ENCODE peak calls at places on chromosome 1, in ten cellular contexts. One of them, this sample, is unnamed.

GRCh38 chr1:2802421-2802961 is 998 bp upstream of the TTC34 start:
- DNase-seq in Jurkat, Clone E6-1: no peak
- DNase-seq in GM12865: no peak
- DNase-seq in esophagus squamous epithelium: no peak
- DNase-seq in effector memory CD4-positive, alpha-beta T cell: no peak
- DNase-seq in fibroblast of pulmonary artery: no peak
- DNase-seq in heart right ventricle: no peak
- DNase-seq in neural progenitor cell: no peak
- DNase-seq in hepatocyte: no peak
- DNase-seq in body of pancreas: no peak
- DNase-seq in this sample: no peak

GRCh38 chr1:15834406-15835204 is 12.9 kb upstream of the SPEN start:
- DNase-seq in fibroblast of pulmonary artery: peak
- DNase-seq in Jurkat, Clone E6-1: peak
- DNase-seq in GM12865: peak
- DNase-seq in heart right ventricle: peak
- DNase-seq in esophagus squamous epithelium: peak
- DNase-seq in hepatocyte: peak
- DNase-seq in effector memory CD4-positive, alpha-beta T cell: peak
- DNase-seq in neural progenitor cell: peak
- DNase-seq in body of pancreas: peak
- DNase-seq in this sample: peak

GRCh38 chr1:156504062-156504813 is 3.7 kb upstream of the MEF2D start:
- DNase-seq in heart right ventricle: no peak
- DNase-seq in effector memory CD4-positive, alpha-beta T cell: no peak
- DNase-seq in hepatocyte: no peak
- DNase-seq in esophagus squamous epithelium: no peak
- DNase-seq in GM12865: peak
- DNase-seq in body of pancreas: no peak
- DNase-seq in neural progenitor cell: no peak
- DNase-seq in Jurkat, Clone E6-1: peak
- DNase-seq in fibroblast of pulmonary artery: peak
- DNase-seq in this sample: no peak

GRCh38 chr1:220457982-220458381 is 70.0 kb upstream of the MARK1 start:
- DNase-seq in hepatocyte: no peak
- DNase-seq in heart right ventricle: no peak
- DNase-seq in esophagus squamous epithelium: no peak
- DNase-seq in neural progenitor cell: no peak
- DNase-seq in fibroblast of pulmonary artery: no peak
- DNase-seq in Jurkat, Clone E6-1: no peak
- DNase-seq in GM12865: no peak
- DNase-seq in effector memory CD4-positive, alpha-beta T cell: no peak
- DNase-seq in body of pancreas: no peak
- DNase-seq in this sample: no peak

GRCh38 chr1:51535006-51535592 is 16.0 kb upstream of the EPS15 start:
- DNase-seq in neural progenitor cell: peak
- DNase-seq in Jurkat, Clone E6-1: peak
- DNase-seq in hepatocyte: peak
- DNase-seq in fibroblast of pulmonary artery: peak
- DNase-seq in effector memory CD4-positive, alpha-beta T cell: no peak
- DNase-seq in esophagus squamous epithelium: no peak
- DNase-seq in heart right ventricle: peak
- DNase-seq in body of pancreas: peak
- DNase-seq in GM12865: peak
- DNase-seq in this sample: no peak

GRCh38 chr1:57058652-57059501 is 93.1 kb upstream of the C8B start:
- DNase-seq in fibroblast of pulmonary artery: no peak
- DNase-seq in body of pancreas: no peak
- DNase-seq in esophagus squamous epithelium: no peak
- DNase-seq in hepatocyte: no peak
- DNase-seq in heart right ventricle: peak
- DNase-seq in GM12865: peak
- DNase-seq in neural progenitor cell: no peak
- DNase-seq in Jurkat, Clone E6-1: peak
- DNase-seq in effector memory CD4-positive, alpha-beta T cell: no peak
- DNase-seq in this sample: no peak

GRCh38 chr1:107976431-107977215 is 11.6 kb upstream of the VAV3 start:
- DNase-seq in esophagus squamous epithelium: no peak
- DNase-seq in hepatocyte: no peak
- DNase-seq in body of pancreas: no peak
- DNase-seq in GM12865: no peak
- DNase-seq in fibroblast of pulmonary artery: no peak
- DNase-seq in effector memory CD4-positive, alpha-beta T cell: no peak
- DNase-seq in neural progenitor cell: peak
- DNase-seq in heart right ventricle: no peak
- DNase-seq in Jurkat, Clone E6-1: no peak
- DNase-seq in this sample: peak

GRCh38 chr1:177517556-177517955 is 346.8 kb downstream of the BRINP2 start:
- DNase-seq in effector memory CD4-positive, alpha-beta T cell: no peak
- DNase-seq in body of pancreas: no peak
- DNase-seq in fibroblast of pulmonary artery: peak
- DNase-seq in esophagus squamous epithelium: no peak
- DNase-seq in hepatocyte: peak
- DNase-seq in GM12865: no peak
- DNase-seq in neural progenitor cell: no peak
- DNase-seq in heart right ventricle: no peak
- DNase-seq in Jurkat, Clone E6-1: no peak
- DNase-seq in this sample: no peak

GRCh38 chr1:29439615-29440014 is 203.3 kb downstream of the PTPRU start:
- DNase-seq in Jurkat, Clone E6-1: no peak
- DNase-seq in body of pancreas: no peak
- DNase-seq in fibroblast of pulmonary artery: no peak
- DNase-seq in heart right ventricle: no peak
- DNase-seq in GM12865: no peak
- DNase-seq in esophagus squamous epithelium: no peak
- DNase-seq in neural progenitor cell: no peak
- DNase-seq in effector memory CD4-positive, alpha-beta T cell: no peak
- DNase-seq in hepatocyte: no peak
- DNase-seq in this sample: no peak

GRCh38 chr1:171661076-171661650 is 8.7 kb upstream of the MYOC start:
- DNase-seq in esophagus squamous epithelium: no peak
- DNase-seq in hepatocyte: no peak
- DNase-seq in body of pancreas: no peak
- DNase-seq in GM12865: no peak
- DNase-seq in heart right ventricle: no peak
- DNase-seq in Jurkat, Clone E6-1: no peak
- DNase-seq in neural progenitor cell: no peak
- DNase-seq in effector memory CD4-positive, alpha-beta T cell: no peak
- DNase-seq in fibroblast of pulmonary artery: no peak
- DNase-seq in this sample: no peak

GRCh38 chr1:89112871-89113613 is 12.9 kb downstream of the GBP2 start:
- DNase-seq in hepatocyte: no peak
- DNase-seq in neural progenitor cell: no peak
- DNase-seq in heart right ventricle: no peak
- DNase-seq in Jurkat, Clone E6-1: no peak
- DNase-seq in GM12865: no peak
- DNase-seq in body of pancreas: no peak
- DNase-seq in esophagus squamous epithelium: no peak
- DNase-seq in fibroblast of pulmonary artery: no peak
- DNase-seq in effector memory CD4-positive, alpha-beta T cell: no peak
- DNase-seq in this sample: no peak

GRCh38 chr1:245860681-245861552 is 646.2 kb downstream of the SMYD3 start:
- DNase-seq in effector memory CD4-positive, alpha-beta T cell: no peak
- DNase-seq in body of pancreas: no peak
- DNase-seq in fibroblast of pulmonary artery: peak
- DNase-seq in hepatocyte: no peak
- DNase-seq in Jurkat, Clone E6-1: no peak
- DNase-seq in esophagus squamous epithelium: no peak
- DNase-seq in neural progenitor cell: no peak
- DNase-seq in GM12865: no peak
- DNase-seq in heart right ventricle: no peak
- DNase-seq in this sample: no peak

GRCh38 chr1:24369199-24369598 is 44.4 kb downstream of the STPG1 start:
- DNase-seq in esophagus squamous epithelium: no peak
- DNase-seq in GM12865: no peak
- DNase-seq in heart right ventricle: no peak
- DNase-seq in hepatocyte: no peak
- DNase-seq in neural progenitor cell: no peak
- DNase-seq in Jurkat, Clone E6-1: no peak
- DNase-seq in fibroblast of pulmonary artery: peak
- DNase-seq in body of pancreas: no peak
- DNase-seq in effector memory CD4-positive, alpha-beta T cell: no peak
- DNase-seq in this sample: no peak

GRCh38 chr1:100989306-100990077 is 36.1 kb downstream of the DPH5 start:
- DNase-seq in hepatocyte: peak
- DNase-seq in body of pancreas: no peak
- DNase-seq in esophagus squamous epithelium: no peak
- DNase-seq in heart right ventricle: no peak
- DNase-seq in effector memory CD4-positive, alpha-beta T cell: no peak
- DNase-seq in Jurkat, Clone E6-1: no peak
- DNase-seq in fibroblast of pulmonary artery: peak
- DNase-seq in neural progenitor cell: no peak
- DNase-seq in GM12865: no peak
- DNase-seq in this sample: no peak

GRCh38 chr1:112852934-112853333 is 103.1 kb downstream of the SLC16A1 start:
- DNase-seq in heart right ventricle: no peak
- DNase-seq in esophagus squamous epithelium: no peak
- DNase-seq in fibroblast of pulmonary artery: no peak
- DNase-seq in neural progenitor cell: no peak
- DNase-seq in GM12865: no peak
- DNase-seq in effector memory CD4-positive, alpha-beta T cell: no peak
- DNase-seq in Jurkat, Clone E6-1: no peak
- DNase-seq in body of pancreas: no peak
- DNase-seq in hepatocyte: no peak
- DNase-seq in this sample: no peak

GRCh38 chr1:112852276-112852675 is 103.7 kb downstream of the SLC16A1 start:
- DNase-seq in fibroblast of pulmonary artery: no peak
- DNase-seq in effector memory CD4-positive, alpha-beta T cell: no peak
- DNase-seq in esophagus squamous epithelium: no peak
- DNase-seq in heart right ventricle: no peak
- DNase-seq in GM12865: no peak
- DNase-seq in neural progenitor cell: no peak
- DNase-seq in body of pancreas: no peak
- DNase-seq in Jurkat, Clone E6-1: no peak
- DNase-seq in hepatocyte: peak
- DNase-seq in this sample: no peak

GRCh38 chr1:112849967-112850641 is 105.9 kb downstream of the SLC16A1 start:
- DNase-seq in heart right ventricle: no peak
- DNase-seq in hepatocyte: no peak
- DNase-seq in effector memory CD4-positive, alpha-beta T cell: no peak
- DNase-seq in GM12865: no peak
- DNase-seq in neural progenitor cell: no peak
- DNase-seq in body of pancreas: no peak
- DNase-seq in esophagus squamous epithelium: no peak
- DNase-seq in fibroblast of pulmonary artery: no peak
- DNase-seq in Jurkat, Clone E6-1: no peak
- DNase-seq in this sample: no peak

GRCh38 chr1:112855152-112855836 is 100.7 kb downstream of the SLC16A1 start:
- DNase-seq in neural progenitor cell: no peak
- DNase-seq in esophagus squamous epithelium: no peak
- DNase-seq in heart right ventricle: no peak
- DNase-seq in GM12865: no peak
- DNase-seq in body of pancreas: no peak
- DNase-seq in effector memory CD4-positive, alpha-beta T cell: no peak
- DNase-seq in hepatocyte: no peak
- DNase-seq in Jurkat, Clone E6-1: no peak
- DNase-seq in fibroblast of pulmonary artery: no peak
- DNase-seq in this sample: no peak

GRCh38 chr1:112849425-112849966 is 106.5 kb downstream of the SLC16A1 start:
- DNase-seq in hepatocyte: peak
- DNase-seq in heart right ventricle: peak
- DNase-seq in effector memory CD4-positive, alpha-beta T cell: no peak
- DNase-seq in neural progenitor cell: peak
- DNase-seq in fibroblast of pulmonary artery: peak
- DNase-seq in body of pancreas: no peak
- DNase-seq in GM12865: no peak
- DNase-seq in esophagus squamous epithelium: no peak
- DNase-seq in Jurkat, Clone E6-1: no peak
- DNase-seq in this sample: no peak
- H3K4me3 ChIP-seq in hepatocyte: peak
- H3K4me3 ChIP-seq in heart right ventricle: peak
- H3K4me3 ChIP-seq in effector memory CD4-positive, alpha-beta T cell: peak
- H3K4me3 ChIP-seq in neural progenitor cell: peak
- H3K4me3 ChIP-seq in fibroblast of pulmonary artery: peak
- H3K4me3 ChIP-seq in body of pancreas: peak
- H3K4me3 ChIP-seq in GM12865: no peak
- H3K4me3 ChIP-seq in esophagus squamous epithelium: peak
- H3K4me3 ChIP-seq in Jurkat, Clone E6-1: no peak
- H3K4me3 ChIP-seq in this sample: no peak

GRCh38 chr1:208066583-208066982 is 155.7 kb upstream of the CD34 start:
- DNase-seq in neural progenitor cell: no peak
- DNase-seq in heart right ventricle: no peak
- DNase-seq in GM12865: no peak
- DNase-seq in Jurkat, Clone E6-1: no peak
- DNase-seq in effector memory CD4-positive, alpha-beta T cell: no peak
- DNase-seq in esophagus squamous epithelium: no peak
- DNase-seq in fibroblast of pulmonary artery: no peak
- DNase-seq in body of pancreas: no peak
- DNase-seq in hepatocyte: no peak
- DNase-seq in this sample: no peak
- H3K4me3 ChIP-seq in neural progenitor cell: no peak
- H3K4me3 ChIP-seq in heart right ventricle: no peak
- H3K4me3 ChIP-seq in GM12865: no peak
- H3K4me3 ChIP-seq in Jurkat, Clone E6-1: no peak
- H3K4me3 ChIP-seq in effector memory CD4-positive, alpha-beta T cell: no peak
- H3K4me3 ChIP-seq in esophagus squamous epithelium: no peak
- H3K4me3 ChIP-seq in fibroblast of pulmonary artery: no peak
- H3K4me3 ChIP-seq in body of pancreas: no peak
- H3K4me3 ChIP-seq in hepatocyte: no peak
- H3K4me3 ChIP-seq in this sample: no peak

DNA sequence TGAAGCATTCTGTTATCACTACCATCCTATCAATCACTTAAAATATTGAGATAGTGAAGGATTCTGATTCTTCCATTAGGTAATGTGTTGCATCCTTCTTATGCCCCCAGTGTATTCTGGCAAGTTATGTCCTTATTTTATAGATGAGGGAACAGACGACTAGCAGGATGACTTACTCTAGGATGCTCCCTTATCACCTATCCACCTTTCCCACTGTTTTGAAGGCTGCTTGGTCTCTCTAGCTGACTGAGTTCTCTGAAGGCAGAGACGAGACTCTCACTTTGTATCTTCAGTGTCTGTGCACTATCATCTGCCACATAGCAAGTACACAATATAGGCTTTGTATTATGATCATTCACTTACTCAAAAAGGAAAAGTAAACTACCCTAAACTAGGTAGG is 4.0 kb downstream of the GLUL start:
- DNase-seq in hepatocyte: no peak
- DNase-seq in heart right ventricle: no peak
- DNase-seq in fibroblast of pulmonary artery: no peak
- DNase-seq in body of pancreas: no peak
- DNase-seq in esophagus squamous epithelium: no peak
- DNase-seq in Jurkat, Clone E6-1: no peak
- DNase-seq in effector memory CD4-positive, alpha-beta T cell: no peak
- DNase-seq in GM12865: no peak
- DNase-seq in neural progenitor cell: no peak
- DNase-seq in this sample: no peak
- H3K4me3 ChIP-seq in hepatocyte: no peak
- H3K4me3 ChIP-seq in heart right ventricle: peak
- H3K4me3 ChIP-seq in fibroblast of pulmonary artery: no peak
- H3K4me3 ChIP-seq in body of pancreas: no peak
- H3K4me3 ChIP-seq in esophagus squamous epithelium: peak
- H3K4me3 ChIP-seq in Jurkat, Clone E6-1: no peak
- H3K4me3 ChIP-seq in effector memory CD4-positive, alpha-beta T cell: no peak
- H3K4me3 ChIP-seq in GM12865: no peak
- H3K4me3 ChIP-seq in neural progenitor cell: peak
- H3K4me3 ChIP-seq in this sample: no peak

DNA sequence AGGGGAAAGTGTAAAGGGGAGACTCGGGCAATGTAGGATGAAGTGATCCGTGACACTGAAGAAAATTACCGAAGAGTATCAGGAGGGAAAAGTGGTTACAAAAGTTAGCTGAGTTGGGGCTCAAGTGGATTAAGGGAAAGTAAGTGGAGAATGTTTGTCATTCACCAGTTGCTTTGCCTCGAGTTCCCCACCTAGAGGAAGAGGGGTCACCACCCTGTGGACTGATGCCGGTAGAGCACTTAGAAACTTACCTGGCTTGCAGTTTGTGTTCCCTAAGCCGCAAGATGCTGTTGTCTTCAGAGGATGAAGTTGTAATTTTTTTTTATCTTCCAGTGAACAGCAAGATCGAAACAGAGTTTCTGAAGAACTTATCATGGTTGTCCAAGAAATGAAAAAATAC is 1.0 kb downstream of the PER3 start:
- DNase-seq in heart right ventricle: no peak
- DNase-seq in fibroblast of pulmonary artery: no peak
- DNase-seq in effector memory CD4-positive, alpha-beta T cell: no peak
- DNase-seq in esophagus squamous epithelium: no peak
- DNase-seq in Jurkat, Clone E6-1: no peak
- DNase-seq in body of pancreas: no peak
- DNase-seq in neural progenitor cell: no peak
- DNase-seq in hepatocyte: no peak
- DNase-seq in GM12865: no peak
- DNase-seq in this sample: no peak
- H3K4me3 ChIP-seq in heart right ventricle: peak
- H3K4me3 ChIP-seq in fibroblast of pulmonary artery: no peak
- H3K4me3 ChIP-seq in effector memory CD4-positive, alpha-beta T cell: no peak
- H3K4me3 ChIP-seq in esophagus squamous epithelium: peak
- H3K4me3 ChIP-seq in Jurkat, Clone E6-1: no peak
- H3K4me3 ChIP-seq in body of pancreas: no peak
- H3K4me3 ChIP-seq in neural progenitor cell: no peak
- H3K4me3 ChIP-seq in hepatocyte: no peak
- H3K4me3 ChIP-seq in GM12865: no peak
- H3K4me3 ChIP-seq in this sample: no peak